ENCODE peak calls at places on chromosomes 6 and 20, in six cellular contexts. One of them, this sample, is unnamed.

GRCh38 chr6:144675231-144675861 is 390.2 kb downstream of the UTRN start:
- DNase-seq in fibroblast of lung: peak
- DNase-seq in heart right ventricle: no peak
- DNase-seq in left colon: peak
- DNase-seq in upper lobe of right lung: no peak
- DNase-seq in pancreas: no peak
- DNase-seq in this sample: peak

GRCh38 chr6:43913388-43914271 is 143.6 kb downstream of the VEGFA start:
- DNase-seq in fibroblast of lung: no peak
- DNase-seq in heart right ventricle: no peak
- DNase-seq in left colon: peak
- DNase-seq in upper lobe of right lung: no peak
- DNase-seq in pancreas: peak
- DNase-seq in this sample: peak

GRCh38 chr6:136593748-136594490 is 43.7 kb upstream of the MAP7 start:
- DNase-seq in fibroblast of lung: peak
- DNase-seq in heart right ventricle: no peak
- DNase-seq in left colon: peak
- DNase-seq in upper lobe of right lung: no peak
- DNase-seq in pancreas: no peak
- DNase-seq in this sample: peak

GRCh38 chr6:142323377-142323776 is 21.6 kb downstream of the ADGRG6 start:
- DNase-seq in fibroblast of lung: no peak
- DNase-seq in heart right ventricle: no peak
- DNase-seq in left colon: no peak
- DNase-seq in upper lobe of right lung: no peak
- DNase-seq in pancreas: no peak
- DNase-seq in this sample: no peak

GRCh38 chr20:21982559-21982958 is 277.1 kb downstream of the PAX1 start:
- DNase-seq in fibroblast of lung: no peak
- DNase-seq in heart right ventricle: no peak
- DNase-seq in left colon: no peak
- DNase-seq in upper lobe of right lung: no peak
- DNase-seq in pancreas: no peak
- DNase-seq in this sample: no peak

GRCh38 chr6:108767418-108768175 is 80.6 kb upstream of the ARMC2 start:
- DNase-seq in fibroblast of lung: no peak
- DNase-seq in heart right ventricle: no peak
- DNase-seq in left colon: no peak
- DNase-seq in upper lobe of right lung: no peak
- DNase-seq in pancreas: no peak
- DNase-seq in this sample: no peak

GRCh38 chr6:42564496-42564890 is 664 bp downstream of the UBR2 start:
- DNase-seq in fibroblast of lung: peak
- DNase-seq in heart right ventricle: no peak
- DNase-seq in left colon: no peak
- DNase-seq in upper lobe of right lung: no peak
- DNase-seq in pancreas: no peak
- DNase-seq in this sample: no peak

GRCh38 chr20:14790771-14791517 is 453.5 kb upstream of the FLRT3 start:
- DNase-seq in fibroblast of lung: peak
- DNase-seq in heart right ventricle: no peak
- DNase-seq in left colon: no peak
- DNase-seq in upper lobe of right lung: no peak
- DNase-seq in pancreas: no peak
- DNase-seq in this sample: no peak

GRCh38 chr20:60037120-60037499 is 78.9 kb downstream of the CDH26 start:
- DNase-seq in fibroblast of lung: no peak
- DNase-seq in heart right ventricle: no peak
- DNase-seq in left colon: no peak
- DNase-seq in upper lobe of right lung: no peak
- DNase-seq in pancreas: no peak
- DNase-seq in this sample: no peak

GRCh38 chr6:149890629-149891045 is 7.3 kb downstream of the RAET1E start:
- DNase-seq in fibroblast of lung: no peak
- DNase-seq in heart right ventricle: no peak
- DNase-seq in left colon: no peak
- DNase-seq in upper lobe of right lung: no peak
- DNase-seq in pancreas: no peak
- DNase-seq in this sample: peak

GRCh38 chr6:33749401-33749800 is 2.7 kb upstream of the IP6K3 start:
- DNase-seq in fibroblast of lung: no peak
- DNase-seq in heart right ventricle: no peak
- DNase-seq in left colon: no peak
- DNase-seq in upper lobe of right lung: no peak
- DNase-seq in pancreas: no peak
- DNase-seq in this sample: no peak

GRCh38 chr20:47265214-47265613 is 91.3 kb downstream of the ZMYND8 start:
- DNase-seq in fibroblast of lung: no peak
- DNase-seq in heart right ventricle: no peak
- DNase-seq in left colon: no peak
- DNase-seq in upper lobe of right lung: no peak
- DNase-seq in pancreas: no peak
- DNase-seq in this sample: no peak

This sample was measured in NCI-H226.